ENCODE peak calls at places on chromosomes 13 and 19, in ten cellular contexts. R is activated CD4-positive, alpha-beta T cell treated with anti-CD3 and anti-CD28 coated beads, Interleukin-2, amount 10 ng/mL, durations not matched to agents 7 days and 5 days; L is NCI-H2081; F is activated T-cell treated with anti-CD3 and anti-CD28 coated beads, Interleukin-2, amount 50 U/mL, for 24 hours; D is stimulated activated CD4-positive, alpha-beta T cell treated with anti-CD3 and anti-CD28 coated beads, Interleukin-2, amount 100 ng/mL, for 48 hours; Q is lower leg skin; P is activated T-helper 1 cell treated with anti-CD3 and anti-CD28 coated beads, Interleukin-2, amount 50 U/mL, for 16 hours; Y is activated B cell treated with CpG ODN at 0.5 μM for 24 hours; B is NCI-H1694; T is EL. O is an unnamed sample.
A peak's percentile ranks its signal among the peaks of the same experiment; 100 is the strongest.

GRCh38 chr13:29578300-29579048 is 17.0 kb downstream of the SLC7A1 start:
- DNase-seq in R (no peak), L (no peak), F (no peak), D (no peak), Q (no peak), P (no peak), Y (no peak), B (no peak), T (no peak), O (peak; percentile 34)

GRCh38 chr19:3636506-3636905 is 9.9 kb upstream of the CACTIN start:
- DNase-seq in R (no peak), L (no peak), F (no peak), D (no peak), Q (no peak), P (no peak), Y (no peak), B (no peak), T (no peak), O (no peak)

GRCh38 chr13:26653310-26653709 is 95.8 kb downstream of the WASF3 start:
- DNase-seq in R (no peak), L (no peak), F (no peak), D (no peak), Q (no peak), P (no peak), Y (no peak), B (no peak), T (peak; percentile 53), O (no peak)

GRCh38 chr13:40371531-40372125 is 294.8 kb downstream of the FOXO1 start:
- DNase-seq in R (no peak), L (no peak), F (no peak), D (no peak), Q (no peak), P (no peak), Y (no peak), B (peak; percentile 99), T (no peak), O (peak; percentile 58)

GRCh38 chr13:43792456-43792855 is 5.7 kb upstream of the ENOX1 start:
- DNase-seq in R (no peak), L (no peak), F (no peak), D (no peak), Q (no peak), P (no peak), Y (no peak), B (no peak), T (peak; percentile 18), O (peak; percentile 18)

GRCh38 chr19:37519890-37520289 is 13.2 kb downstream of the ZNF793 start:
- DNase-seq in R (no peak), L (no peak), F (no peak), D (no peak), Q (no peak), P (no peak), Y (no peak), B (no peak), T (peak; percentile 50), O (no peak)

GRCh38 chr19:40396886-40397567 is 7.0 kb upstream of the HIPK4 start:
- DNase-seq in R (no peak), L (no peak), F (no peak), D (no peak), Q (no peak), P (no peak), Y (no peak), B (no peak), T (no peak), O (no peak)

GRCh38 chr13:85652536-85652935 is 146.7 kb downstream of the SLITRK6 start:
- DNase-seq in R (no peak), L (no peak), F (no peak), D (no peak), Q (no peak), P (no peak), Y (no peak), B (no peak), T (no peak), O (no peak)

GRCh38 chr13:110070511-110071120 is 236.3 kb downstream of the COL4A1 start:
- DNase-seq in R (no peak), L (no peak), F (no peak), D (no peak), Q (no peak), P (no peak), Y (no peak), B (no peak), T (peak; percentile 72), O (peak; percentile 75)

GRCh38 chr19:41591951-41592562 is 16.1 kb downstream of the CEACAM21 start:
- DNase-seq in R (no peak), L (no peak), F (no peak), D (no peak), Q (no peak), P (no peak), Y (no peak), B (no peak), T (no peak), O (no peak)